ENCODE peak calls at places on chromosomes 6 and 20, in ten cellular contexts. G is stimulated activated CD4-positive, alpha-beta T cell treated with anti-CD3 and anti-CD28 coated beads, Interleukin-1b, Interleukin-23, amount 100 ng/mL, for 1 hour; L is cardiac fibroblast; Y is ascending aorta; W is GM23248; O is HEK293T; F is mammary epithelial cell; V is renal cortical epithelial cell; Z is effector memory CD8-positive, alpha-beta T cell; U is activated T-helper 1 cell treated with anti-CD3 and anti-CD28 coated beads, Interleukin-2, amount 50 U/mL, for 16 hours. D is an unnamed sample.

GRCh38 chr20:57596998-57597939 is 23.0 kb downstream of the ZBP1 start:
- DNase-seq in G (peak), L (peak), Y (no peak), W (peak), O (peak), F (peak), V (no peak), Z (peak), U (peak), D (peak)

GRCh38 chr6:89335164-89335563 is 17.4 kb downstream of the UBE2J1 start:
- DNase-seq in G (no peak), L (no peak), Y (no peak), W (no peak), O (no peak), F (no peak), V (no peak), Z (no peak), U (no peak), D (no peak)

GRCh38 chr6:1670711-1671462 is 61.2 kb downstream of the FOXC1 start:
- DNase-seq in G (no peak), L (no peak), Y (no peak), W (no peak), O (peak), F (peak), V (peak), Z (no peak), U (no peak), D (no peak)

GRCh38 chr6:16004934-16005673 is 123.8 kb upstream of the MYLIP start:
- DNase-seq in G (no peak), L (no peak), Y (no peak), W (no peak), O (no peak), F (peak), V (no peak), Z (no peak), U (no peak), D (no peak)

GRCh38 chr6:130765181-130765727 is 62.0 kb upstream of the SMLR1 start:
- DNase-seq in G (no peak), L (no peak), Y (no peak), W (no peak), O (no peak), F (no peak), V (no peak), Z (no peak), U (no peak), D (no peak)

GRCh38 chr6:113630365-113630737 is 226.8 kb upstream of the MARCKS start:
- DNase-seq in G (no peak), L (peak), Y (no peak), W (peak), O (no peak), F (peak), V (peak), Z (no peak), U (no peak), D (no peak)

GRCh38 chr20:37941332-37941731 is 38.4 kb downstream of the VSTM2L start:
- DNase-seq in G (no peak), L (no peak), Y (no peak), W (no peak), O (peak), F (no peak), V (no peak), Z (no peak), U (no peak), D (no peak)

GRCh38 chr6:94361304-94362060 is 942.1 kb upstream of the EPHA7 start:
- DNase-seq in G (no peak), L (no peak), Y (no peak), W (no peak), O (no peak), F (no peak), V (no peak), Z (no peak), U (no peak), D (no peak)

GRCh38 chr6:140436023-140436811 is 1061.8 kb upstream of the CITED2 start:
- DNase-seq in G (no peak), L (peak), Y (no peak), W (peak), O (no peak), F (peak), V (peak), Z (no peak), U (no peak), D (no peak)

GRCh38 chr20:31943052-31943471 is 8.8 kb downstream of the PDRG1 start:
- DNase-seq in G (no peak), L (peak), Y (no peak), W (no peak), O (no peak), F (no peak), V (no peak), Z (no peak), U (no peak), D (no peak)

GRCh38 chr20:45822863-45823262 is 4.2 kb downstream of the TNNC2 start:
- DNase-seq in G (no peak), L (no peak), Y (no peak), W (peak), O (no peak), F (peak), V (no peak), Z (no peak), U (no peak), D (no peak)

GRCh38 chr6:157853018-157853805 is 30.2 kb downstream of the SNX9 start:
- DNase-seq in G (no peak), L (no peak), Y (no peak), W (no peak), O (no peak), F (no peak), V (no peak), Z (no peak), U (no peak), D (no peak)

GRCh38 chr6:93964296-93964695 is 544.9 kb upstream of the EPHA7 start:
- DNase-seq in G (no peak), L (no peak), Y (no peak), W (no peak), O (no peak), F (no peak), V (no peak), Z (no peak), U (no peak), D (no peak)

GRCh38 chr6:13454286-13455221 is 32.8 kb downstream of the GFOD1 start:
- DNase-seq in G (peak), L (peak), Y (peak), W (peak), O (no peak), F (peak), V (peak), Z (peak), U (no peak), D (no peak)

GRCh38 chr6:56808871-56809359 is 146.0 kb upstream of the BEND6 start:
- DNase-seq in G (no peak), L (no peak), Y (no peak), W (peak), O (no peak), F (peak), V (peak), Z (no peak), U (no peak), D (no peak)

GRCh38 chr6:27837636-27838512 is 74.3 kb downstream of the OR2B2 start:
- DNase-seq in G (peak), L (peak), Y (peak), W (peak), O (peak), F (peak), V (peak), Z (peak), U (peak), D (peak)

GRCh38 chr20:46530640-46531039 is 17.3 kb upstream of the ZNF334 start:
- DNase-seq in G (no peak), L (no peak), Y (no peak), W (no peak), O (no peak), F (no peak), V (no peak), Z (no peak), U (no peak), D (no peak)

GRCh38 chr20:16062661-16063591 is 510.3 kb downstream of the KIF16B start:
- DNase-seq in G (no peak), L (no peak), Y (no peak), W (no peak), O (no peak), F (peak), V (peak), Z (no peak), U (no peak), D (no peak)

GRCh38 chr6:147040041-147040440 is 164.2 kb upstream of the STXBP5 start:
- DNase-seq in G (no peak), L (peak), Y (no peak), W (peak), O (no peak), F (no peak), V (no peak), Z (no peak), U (no peak), D (no peak)

GRCh38 chr6:152636675-152637421 is at the start of gene SYNE1:
- DNase-seq in G (no peak), L (peak), Y (no peak), W (peak), O (peak), F (no peak), V (no peak), Z (peak), U (no peak), D (no peak)

GRCh38 chr6:55913213-55914195 is 38.1 kb upstream of the BMP5 start:
- DNase-seq in G (no peak), L (no peak), Y (no peak), W (peak), O (no peak), F (no peak), V (no peak), Z (no peak), U (no peak), D (no peak)

GRCh38 chr6:167932468-167933276 is 64.8 kb upstream of the KIF25 start:
- DNase-seq in G (no peak), L (no peak), Y (no peak), W (no peak), O (no peak), F (peak), V (peak), Z (no peak), U (no peak), D (no peak)

GRCh38 chr6:35360349-35361138 is 18.2 kb downstream of the PPARD start:
- DNase-seq in G (no peak), L (peak), Y (no peak), W (peak), O (no peak), F (peak), V (peak), Z (no peak), U (no peak), D (no peak)

GRCh38 chr6:30283761-30284160 is 43.0 kb upstream of the TRIM39 start:
- DNase-seq in G (no peak), L (no peak), Y (no peak), W (no peak), O (no peak), F (no peak), V (no peak), Z (no peak), U (no peak), D (no peak)

GRCh38 chr6:166707045-166707444 is 80.0 kb upstream of the RPS6KA2 start:
- DNase-seq in G (no peak), L (peak), Y (no peak), W (peak), O (peak), F (no peak), V (peak), Z (peak), U (no peak), D (no peak)

GRCh38 chr6:30312266-30312665 is 14.5 kb upstream of the TRIM39 start:
- DNase-seq in G (no peak), L (no peak), Y (no peak), W (no peak), O (no peak), F (no peak), V (peak), Z (no peak), U (no peak), D (no peak)

GRCh38 chr6:41182069-41183034 is 18.6 kb downstream of the TREML2 start:
- DNase-seq in G (no peak), L (peak), Y (no peak), W (peak), O (peak), F (peak), V (peak), Z (peak), U (no peak), D (no peak)

GRCh38 chr6:38901802-38902522 is 146.6 kb upstream of the GLP1R start:
- DNase-seq in G (no peak), L (no peak), Y (no peak), W (no peak), O (no peak), F (no peak), V (no peak), Z (no peak), U (no peak), D (no peak)

D was measured in esophagus squamous epithelium.